ENCODE peak calls at places on chromosome 6, in five cellular contexts. H is PC-3, K is stomach, G is Peyer's patch, I is GM13977. Y is an unnamed sample.

GRCh38 chr6:32669893-32670292 is 3.4 kb upstream of the HLA-DQB1 start:
- DNase-seq in I (no peak), G (no peak), H (no peak), K (no peak), Y (no peak)

GRCh38 chr6:155142902-155143609 is 120.8 kb upstream of the CLDN20 start:
- DNase-seq in K (no peak), I (peak), G (no peak), H (no peak), Y (no peak)

GRCh38 chr6:91087864-91088263 is 501.0 kb upstream of the MAP3K7 start:
- DNase-seq in I (no peak), H (no peak), G (no peak), K (no peak), Y (no peak)

GRCh38 chr6:73873081-73873480 is 177.1 kb downstream of the CD109 start:
- DNase-seq in K (no peak), H (no peak), G (no peak), I (no peak), Y (no peak)

GRCh38 chr6:33018904-33019303 is 9.5 kb upstream of the HLA-DOA start:
- DNase-seq in I (peak), H (no peak), K (peak), G (no peak), Y (peak)

GRCh38 chr6:43614396-43614730 is 14.7 kb downstream of the GTPBP2 start:
- DNase-seq in K (no peak), G (no peak), H (no peak), I (no peak), Y (no peak)

GRCh38 chr6:40407239-40407638 is 179.9 kb downstream of the LRFN2 start:
- DNase-seq in I (no peak), K (no peak), H (no peak), G (no peak), Y (no peak)

GRCh38 chr6:110814488-110815259 is 595 bp downstream of the CDK19 start:
- DNase-seq in K (peak), H (peak), G (peak), I (peak), Y (peak)

GRCh38 chr6:40799296-40800020 is 212.3 kb upstream of the LRFN2 start:
- DNase-seq in H (no peak), I (no peak), K (no peak), G (no peak), Y (no peak)

GRCh38 chr6:103723438-103723837 is 1136.3 kb downstream of the HACE1 start:
- DNase-seq in H (no peak), G (no peak), K (no peak), I (peak), Y (no peak)

GRCh38 chr6:70413829-70414494 is 654 bp downstream of the FAM135A start:
- DNase-seq in G (no peak), H (peak), I (peak), K (no peak), Y (no peak)

GRCh38 chr6:157813757-157814455 is 9.1 kb upstream of the SNX9 start:
- DNase-seq in I (no peak), G (no peak), H (peak), K (no peak), Y (no peak)

GRCh38 chr6:49919935-49920644 is 43.9 kb downstream of the DEFB114 start:
- DNase-seq in G (no peak), I (no peak), K (no peak), H (no peak), Y (no peak)

GRCh38 chr6:49923826-49924225 is 40.1 kb downstream of the DEFB114 start:
- DNase-seq in K (no peak), G (no peak), I (no peak), H (no peak), Y (no peak)

GRCh38 chr6:49919261-49919660 is 44.7 kb downstream of the DEFB114 start:
- DNase-seq in I (no peak), K (no peak), H (no peak), G (no peak), Y (no peak)

GRCh38 chr6:49915035-49915434 is 48.7 kb upstream of the CRISP1 start:
- DNase-seq in H (no peak), G (no peak), K (no peak), I (no peak), Y (no peak)

GRCh38 chr6:49918787-49919186 is 45.2 kb downstream of the DEFB114 start:
- DNase-seq in K (no peak), G (no peak), H (no peak), I (no peak), Y (no peak)
- TF ChIP-seq CTCF in K (no peak), G (no peak), H (no peak), I (no peak), Y (no peak)

DNA sequence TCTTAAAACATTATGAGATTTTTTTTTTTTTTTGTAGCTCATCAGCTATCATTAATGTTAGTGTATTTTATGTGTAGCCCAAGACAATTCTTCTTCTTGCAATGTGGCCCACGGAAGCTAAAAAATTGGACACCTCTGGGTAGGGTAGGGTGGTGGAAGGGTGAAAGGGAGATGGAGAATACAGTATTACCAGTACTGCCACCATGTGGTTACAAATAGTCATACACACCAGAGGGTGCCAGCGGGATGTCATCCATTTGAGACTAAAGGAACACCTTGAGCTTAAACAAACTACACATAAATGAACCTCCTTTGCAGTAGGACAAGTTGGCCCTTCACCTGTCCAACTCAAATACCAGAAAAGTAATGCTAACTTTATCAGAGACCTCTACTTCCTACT is 601.9 kb downstream of the HTR1B start:
- DNase-seq in H (peak), I (no peak), G (no peak), K (peak), Y (peak)
- TF ChIP-seq CTCF in H (peak), I (peak), G (no peak), K (no peak), Y (peak)

DNA sequence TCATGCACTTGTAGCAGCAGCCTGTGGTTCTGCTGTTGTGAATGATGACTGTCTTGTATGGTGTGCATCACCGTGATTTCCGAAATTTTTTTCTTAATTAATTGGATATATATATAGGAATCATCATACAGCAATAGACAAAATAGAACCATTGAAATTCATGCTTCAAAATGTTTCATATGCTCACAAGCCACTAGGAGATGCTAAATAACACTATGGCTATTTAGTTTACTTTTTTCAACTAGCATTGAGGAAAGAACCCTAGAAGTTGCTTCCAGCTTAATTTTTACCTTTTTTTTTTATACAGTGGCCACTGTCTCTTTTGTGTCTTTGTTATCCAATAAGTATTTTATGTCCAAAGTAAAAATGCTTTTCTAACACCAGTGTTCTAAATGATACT is 485.4 kb downstream of the CDKAL1 start:
- DNase-seq in G (no peak), H (peak), K (no peak), I (no peak), Y (no peak)
- TF ChIP-seq CTCF in G (no peak), H (peak), K (no peak), I (peak), Y (no peak)

GRCh38 chr6:36095497-36096391 is 34.6 kb upstream of the MAPK13 start:
- DNase-seq in H (no peak), G (peak), I (no peak), K (peak), Y (peak)
- TF ChIP-seq CTCF in H (no peak), G (no peak), I (peak), K (no peak), Y (no peak)

GRCh38 chr6:9523462-9523861 is 891.4 kb downstream of the TFAP2A start:
- DNase-seq in K (no peak), G (no peak), I (no peak), H (peak), Y (no peak)

GRCh38 chr6:9522101-9522500 is 892.8 kb downstream of the TFAP2A start:
- DNase-seq in G (no peak), H (no peak), K (no peak), I (no peak), Y (no peak)

GRCh38 chr6:9520417-9521151 is 894.3 kb downstream of the TFAP2A start:
- DNase-seq in K (no peak), H (peak), G (no peak), I (no peak), Y (no peak)

GRCh38 chr6:9518433-9518832 is 896.4 kb downstream of the TFAP2A start:
- DNase-seq in H (no peak), G (no peak), K (no peak), I (no peak), Y (no peak)

GRCh38 chr6:9521152-9521530 is 893.7 kb downstream of the TFAP2A start:
- DNase-seq in K (no peak), H (no peak), I (peak), G (no peak), Y (no peak)
- TF ChIP-seq CTCF in K (no peak), H (no peak), I (no peak), G (no peak), Y (no peak)

GRCh38 chr6:12844284-12845223 is 128.0 kb downstream of the PHACTR1 start:
- DNase-seq in K (no peak), H (peak), G (no peak), I (peak), Y (no peak)
- TF ChIP-seq CTCF in K (no peak), H (peak), G (peak), I (peak), Y (no peak)

GRCh38 chr6:1392813-1393640 is 3.7 kb downstream of the FOXF2 start:
- DNase-seq in G (no peak), K (peak), I (no peak), H (no peak), Y (no peak)

GRCh38 chr6:1393641-1394283 is 4.4 kb downstream of the FOXF2 start:
- DNase-seq in I (no peak), H (no peak), G (no peak), K (peak), Y (no peak)

GRCh38 chr6:1390071-1390804 is 862 bp downstream of the FOXF2 start:
- DNase-seq in I (no peak), H (no peak), G (no peak), K (no peak), Y (no peak)

GRCh38 chr6:1390805-1391511 is 1.6 kb downstream of the FOXF2 start:
- DNase-seq in K (no peak), I (no peak), G (no peak), H (no peak), Y (no peak)

GRCh38 chr6:1391692-1392309 is 2.4 kb downstream of the FOXF2 start:
- DNase-seq in I (no peak), H (no peak), K (no peak), G (no peak), Y (no peak)
- TF ChIP-seq CTCF in I (no peak), H (no peak), K (no peak), G (no peak), Y (no peak)

GRCh38 chr6:119716668-119717270 is 367.2 kb upstream of the MAN1A1 start:
- DNase-seq in G (no peak), I (no peak), K (no peak), H (no peak), Y (no peak)

GRCh38 chr6:119717942-119718341 is 368.4 kb upstream of the MAN1A1 start:
- DNase-seq in G (no peak), I (no peak), H (peak), K (no peak), Y (no peak)

GRCh38 chr6:119726086-119726485 is 376.5 kb upstream of the MAN1A1 start:
- DNase-seq in K (no peak), G (no peak), H (no peak), I (no peak), Y (no peak)

GRCh38 chr6:119720160-119720559 is 370.6 kb upstream of the MAN1A1 start:
- DNase-seq in H (peak), I (no peak), G (no peak), K (no peak), Y (no peak)
- TF ChIP-seq CTCF in H (peak), I (peak), G (no peak), K (no peak), Y (no peak)

GRCh38 chr6:7390218-7390878 is 740 bp downstream of the RIOK1 start:
- DNase-seq in H (no peak), I (peak), K (no peak), G (no peak), Y (no peak)

GRCh38 chr6:7389162-7389450 is 436 bp downstream of the CAGE1 start:
- DNase-seq in K (peak), H (peak), G (no peak), I (no peak), Y (no peak)

GRCh38 chr6:7392402-7392801 is 2.8 kb downstream of the RIOK1 start:
- DNase-seq in H (no peak), I (no peak), G (no peak), K (no peak), Y (no peak)

GRCh38 chr6:7391244-7391643 is 1.6 kb downstream of the RIOK1 start:
- DNase-seq in H (no peak), G (no peak), K (no peak), I (no peak), Y (no peak)

GRCh38 chr6:7389451-7390217 is at the start of the genes CAGE1 and RIOK1:
- DNase-seq in K (peak), G (peak), H (peak), I (peak), Y (peak)
- TF ChIP-seq CTCF in K (no peak), G (no peak), H (no peak), I (no peak), Y (no peak)